ENCODE peak calls at places on chromosomes 5 and 9, in four cellular contexts. S, Q, V and Y are unnamed samples.

GRCh38 chr5:55994502-55994997 is at the start of gene IL6ST:
- DNase-seq in S (peak; percentile 93), Q (no peak), V (no peak), Y (peak; percentile 69)

GRCh38 chr9:107312651-107313050 is 29.6 kb downstream of the RAD23B start:
- DNase-seq in S (peak; percentile 56), Q (no peak), V (no peak), Y (no peak)

GRCh38 chr9:15211160-15211993 is 95.6 kb downstream of the TTC39B start:
- DNase-seq in S (peak; percentile 79), Q (no peak), V (peak; percentile 67), Y (peak; percentile 77)

GRCh38 chr9:128339761-128340690 is at the start of gene SLC27A4:
- DNase-seq in S (peak; percentile 66), Q (peak; percentile 92), V (peak; percentile 73), Y (peak; percentile 89)

GRCh38 chr5:155150012-155150411 is 136.5 kb downstream of the KIF4B start:
- DNase-seq in S (no peak), Q (no peak), V (no peak), Y (no peak)

GRCh38 chr5:61082516-61083280 is 79.6 kb downstream of the SMIM15 start:
- DNase-seq in S (peak; percentile 39), Q (no peak), V (no peak), Y (no peak)

GRCh38 chr9:93123561-93124283 is 10.3 kb downstream of the NINJ1 start:
- DNase-seq in S (no peak), Q (peak; percentile 41), V (no peak), Y (no peak)

GRCh38 chr5:85591311-85591710 is 1026.4 kb upstream of the COX7C start:
- DNase-seq in S (no peak), Q (no peak), V (no peak), Y (no peak)

GRCh38 chr9:97766092-97766491 is 69.0 kb upstream of the XPA start:
- DNase-seq in S (peak; percentile 72), Q (no peak), V (no peak), Y (no peak)

GRCh38 chr9:105355810-105356209 is 92.0 kb upstream of the FSD1L start:
- DNase-seq in S (peak; percentile 47), Q (no peak), V (no peak), Y (peak; percentile 65)

GRCh38 chr5:73997936-73998335 is 371.9 kb downstream of the ARHGEF28 start:
- DNase-seq in S (no peak), Q (no peak), V (no peak), Y (no peak)

GRCh38 chr5:106415541-106415940 is 1255.2 kb downstream of the EFNA5 start:
- DNase-seq in S (peak; percentile 89), Q (no peak), V (no peak), Y (no peak)

GRCh38 chr5:72842816-72843215 is 26.4 kb downstream of the TNPO1 start:
- DNase-seq in S (peak; percentile 65), Q (no peak), V (no peak), Y (peak; percentile 30)

GRCh38 chr9:38119570-38119969 is 50.5 kb upstream of the SHB start:
- DNase-seq in S (no peak), Q (no peak), V (no peak), Y (no peak)

GRCh38 chr5:142816577-142816976 is 46.4 kb downstream of the ARHGAP26 start:
- DNase-seq in S (peak; percentile 57), Q (no peak), V (no peak), Y (no peak)

GRCh38 chr5:65041296-65042158 is 272.8 kb downstream of the CWC27 start:
- DNase-seq in S (peak; percentile 61), Q (no peak), V (no peak), Y (no peak)

DNA sequence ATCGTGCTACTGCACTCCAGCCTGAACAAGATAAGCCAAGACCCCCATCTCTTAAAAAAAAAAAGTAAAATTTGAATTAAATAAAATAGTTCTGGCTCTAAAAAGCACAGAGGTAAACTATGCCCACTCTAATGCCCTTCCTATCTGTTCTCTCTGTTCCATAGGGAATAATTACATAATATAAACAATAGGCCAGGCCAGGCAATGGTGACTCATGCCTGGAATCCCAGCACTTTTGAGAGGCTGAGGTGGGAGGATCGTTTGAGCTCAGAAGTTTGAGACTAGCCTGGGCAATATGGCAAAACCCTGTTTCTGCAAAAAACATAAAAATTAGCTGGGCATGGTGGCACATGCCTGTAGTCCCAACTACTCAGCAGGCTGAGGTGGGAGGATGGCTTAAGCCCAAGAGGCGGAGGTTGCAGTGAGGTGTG is 47.4 kb downstream of the MYO10 start:
- DNase-seq in S (peak; percentile 67), Q (no peak), V (no peak), Y (peak; percentile 69)
- H3K27ac ChIP-seq in S (peak overlapping the region; percentile 73), Q (no peak overlapping the region), V (no peak overlapping the region), Y (no peak overlapping the region)

GRCh38 chr9:69192214-69192613 is 18.1 kb downstream of the TJP2 start:
- DNase-seq in S (no peak), Q (no peak), V (no peak), Y (no peak)
- H3K27ac ChIP-seq in S (no peak overlapping the region), Q (no peak overlapping the region), V (no peak overlapping the region), Y (no peak overlapping the region)

GRCh38 chr5:10420926-10421325 is 20.8 kb upstream of the ROPN1L start:
- DNase-seq in S (peak; percentile 54), Q (no peak), V (no peak), Y (no peak)
- H3K27ac ChIP-seq in S (no peak overlapping the region), Q (no peak overlapping the region), V (no peak overlapping the region), Y (no peak overlapping the region)

GRCh38 chr9:137273616-137274320 is 3.8 kb upstream of the TOR4A start:
- DNase-seq in S (no peak), Q (peak; percentile 65), V (no peak), Y (no peak)
- H3K27ac ChIP-seq in S (no peak overlapping the region), Q (peak overlapping the region; percentile 84), V (no peak overlapping the region), Y (peak overlapping the region; percentile 85)